ENCODE peak calls at places on chromosome 13, in five cellular contexts. One of them, this sample, is unnamed.

GRCh38 chr13:59801107-59801880 is 362.4 kb downstream of the DIAPH3 start:
- DNase-seq in left ventricle myocardium inferior: no peak
- DNase-seq in hepatocyte: no peak
- DNase-seq in heart right ventricle: no peak
- DNase-seq in CD8-positive, alpha-beta memory T cell: no peak
- DNase-seq in this sample: no peak

GRCh38 chr13:95641291-95641811 is 3.2 kb downstream of the DZIP1 start:
- DNase-seq in left ventricle myocardium inferior: no peak
- DNase-seq in hepatocyte: peak; percentile 10
- DNase-seq in heart right ventricle: no peak
- DNase-seq in CD8-positive, alpha-beta memory T cell: no peak
- DNase-seq in this sample: no peak

GRCh38 chr13:113064534-113065405 is 40.8 kb upstream of the F7 start:
- DNase-seq in left ventricle myocardium inferior: no peak
- DNase-seq in hepatocyte: no peak
- DNase-seq in heart right ventricle: no peak
- DNase-seq in CD8-positive, alpha-beta memory T cell: no peak
- DNase-seq in this sample: no peak

GRCh38 chr13:37407156-37407555 is 191.4 kb downstream of the POSTN start:
- DNase-seq in left ventricle myocardium inferior: no peak
- DNase-seq in hepatocyte: no peak
- DNase-seq in heart right ventricle: no peak
- DNase-seq in CD8-positive, alpha-beta memory T cell: no peak
- DNase-seq in this sample: no peak

GRCh38 chr13:20456737-20457136 is 68.9 kb downstream of the CRYL1 start:
- DNase-seq in left ventricle myocardium inferior: no peak
- DNase-seq in hepatocyte: no peak
- DNase-seq in heart right ventricle: no peak
- DNase-seq in CD8-positive, alpha-beta memory T cell: no peak
- DNase-seq in this sample: no peak

GRCh38 chr13:33057019-33057785 is 41.0 kb downstream of the KL start:
- DNase-seq in left ventricle myocardium inferior: no peak
- DNase-seq in hepatocyte: no peak
- DNase-seq in heart right ventricle: peak; percentile 20
- DNase-seq in CD8-positive, alpha-beta memory T cell: no peak
- DNase-seq in this sample: no peak

GRCh38 chr13:60572003-60572792 is 175.2 kb downstream of the TDRD3 start:
- DNase-seq in left ventricle myocardium inferior: no peak
- DNase-seq in hepatocyte: peak; percentile 18
- DNase-seq in heart right ventricle: no peak
- DNase-seq in CD8-positive, alpha-beta memory T cell: no peak
- DNase-seq in this sample: no peak

GRCh38 chr13:39037410-39037879 is 444 bp downstream of the PROSER1 start:
- DNase-seq in left ventricle myocardium inferior: no peak
- DNase-seq in hepatocyte: no peak
- DNase-seq in heart right ventricle: no peak
- DNase-seq in CD8-positive, alpha-beta memory T cell: no peak
- DNase-seq in this sample: no peak

GRCh38 chr13:113421673-113422270 is 31.5 kb downstream of the ADPRHL1 start:
- DNase-seq in left ventricle myocardium inferior: no peak
- DNase-seq in hepatocyte: peak; percentile 67
- DNase-seq in heart right ventricle: no peak
- DNase-seq in CD8-positive, alpha-beta memory T cell: no peak
- DNase-seq in this sample: no peak

GRCh38 chr13:49020940-49021548 is 45.3 kb downstream of the FNDC3A start:
- DNase-seq in left ventricle myocardium inferior: no peak
- DNase-seq in hepatocyte: no peak
- DNase-seq in heart right ventricle: no peak
- DNase-seq in CD8-positive, alpha-beta memory T cell: no peak
- DNase-seq in this sample: no peak

GRCh38 chr13:49022472-49023144 is 46.9 kb downstream of the FNDC3A start:
- DNase-seq in left ventricle myocardium inferior: no peak
- DNase-seq in hepatocyte: no peak
- DNase-seq in heart right ventricle: no peak
- DNase-seq in CD8-positive, alpha-beta memory T cell: no peak
- DNase-seq in this sample: no peak

GRCh38 chr13:49023441-49023840 is 47.7 kb downstream of the FNDC3A start:
- DNase-seq in left ventricle myocardium inferior: no peak
- DNase-seq in hepatocyte: no peak
- DNase-seq in heart right ventricle: no peak
- DNase-seq in CD8-positive, alpha-beta memory T cell: no peak
- DNase-seq in this sample: no peak

GRCh38 chr13:49020328-49020727 is 44.6 kb downstream of the FNDC3A start:
- DNase-seq in left ventricle myocardium inferior: no peak
- DNase-seq in hepatocyte: no peak
- DNase-seq in heart right ventricle: no peak
- DNase-seq in CD8-positive, alpha-beta memory T cell: no peak
- DNase-seq in this sample: no peak

DNA sequence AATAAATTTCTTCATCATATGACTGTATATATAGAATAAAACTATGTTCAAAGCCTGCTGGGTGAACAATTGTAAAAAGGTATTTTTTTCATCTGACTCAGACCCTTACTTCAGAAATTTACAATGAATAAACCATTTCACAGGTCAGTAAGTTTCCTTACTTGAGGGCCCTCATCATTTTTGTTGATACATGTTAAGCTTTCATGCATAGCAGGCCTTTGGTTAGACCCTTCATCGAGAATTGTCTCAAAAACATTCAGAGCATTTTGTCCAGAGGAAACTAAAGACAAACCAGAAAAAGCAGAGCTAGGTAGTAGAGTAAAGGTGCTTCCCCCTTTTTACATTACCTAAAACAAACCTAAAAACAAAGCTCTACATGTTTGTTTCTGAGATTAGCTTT is 46.2 kb downstream of the FNDC3A start:
- DNase-seq in left ventricle myocardium inferior: no peak
- DNase-seq in hepatocyte: no peak
- DNase-seq in heart right ventricle: no peak
- DNase-seq in CD8-positive, alpha-beta memory T cell: no peak
- DNase-seq in this sample: no peak
- H3K9me3 ChIP-seq in left ventricle myocardium inferior: peaks cover 28% of the 10 kb centered on the region
- H3K9me3 ChIP-seq in hepatocyte: peaks cover 3% of the 10 kb centered on the region
- H3K9me3 ChIP-seq in heart right ventricle: peaks cover 23% of the 10 kb centered on the region
- H3K9me3 ChIP-seq in CD8-positive, alpha-beta memory T cell: no peaks in the 10 kb centered on the region
- H3K9me3 ChIP-seq in this sample: no peaks in the 10 kb centered on the region

GRCh38 chr13:31499274-31499673 is 240.1 kb upstream of the RXFP2 start:
- DNase-seq in left ventricle myocardium inferior: no peak
- DNase-seq in hepatocyte: no peak
- DNase-seq in heart right ventricle: no peak
- DNase-seq in CD8-positive, alpha-beta memory T cell: no peak
- DNase-seq in this sample: no peak

GRCh38 chr13:31503626-31504025 is 235.7 kb upstream of the RXFP2 start:
- DNase-seq in left ventricle myocardium inferior: no peak
- DNase-seq in hepatocyte: no peak
- DNase-seq in heart right ventricle: no peak
- DNase-seq in CD8-positive, alpha-beta memory T cell: no peak
- DNase-seq in this sample: no peak

GRCh38 chr13:31504918-31505317 is 234.4 kb upstream of the RXFP2 start:
- DNase-seq in left ventricle myocardium inferior: no peak
- DNase-seq in hepatocyte: no peak
- DNase-seq in heart right ventricle: no peak
- DNase-seq in CD8-positive, alpha-beta memory T cell: no peak
- DNase-seq in this sample: no peak
- H3K9me3 ChIP-seq in left ventricle myocardium inferior: peaks cover 15% of the 10 kb centered on the region
- H3K9me3 ChIP-seq in hepatocyte: peaks cover 5% of the 10 kb centered on the region
- H3K9me3 ChIP-seq in heart right ventricle: peaks cover 17% of the 10 kb centered on the region
- H3K9me3 ChIP-seq in CD8-positive, alpha-beta memory T cell: no peaks in the 10 kb centered on the region
- H3K9me3 ChIP-seq in this sample: no peaks in the 10 kb centered on the region

GRCh38 chr13:48316826-48317510 is 13.4 kb downstream of the RB1 start:
- DNase-seq in left ventricle myocardium inferior: no peak
- DNase-seq in hepatocyte: no peak
- DNase-seq in heart right ventricle: no peak
- DNase-seq in CD8-positive, alpha-beta memory T cell: no peak
- DNase-seq in this sample: no peak

GRCh38 chr13:48319458-48320395 is 16.2 kb downstream of the RB1 start:
- DNase-seq in left ventricle myocardium inferior: no peak
- DNase-seq in hepatocyte: no peak
- DNase-seq in heart right ventricle: no peak
- DNase-seq in CD8-positive, alpha-beta memory T cell: peak; percentile 17
- DNase-seq in this sample: no peak

GRCh38 chr13:48317511-48317981 is 14.0 kb downstream of the RB1 start:
- DNase-seq in left ventricle myocardium inferior: peak; percentile 15
- DNase-seq in hepatocyte: no peak
- DNase-seq in heart right ventricle: no peak
- DNase-seq in CD8-positive, alpha-beta memory T cell: no peak
- DNase-seq in this sample: no peak

GRCh38 chr13:48318714-48319457 is 15.3 kb downstream of the RB1 start:
- DNase-seq in left ventricle myocardium inferior: no peak
- DNase-seq in hepatocyte: no peak
- DNase-seq in heart right ventricle: peak; percentile 19
- DNase-seq in CD8-positive, alpha-beta memory T cell: peak; percentile 15
- DNase-seq in this sample: no peak

DNA sequence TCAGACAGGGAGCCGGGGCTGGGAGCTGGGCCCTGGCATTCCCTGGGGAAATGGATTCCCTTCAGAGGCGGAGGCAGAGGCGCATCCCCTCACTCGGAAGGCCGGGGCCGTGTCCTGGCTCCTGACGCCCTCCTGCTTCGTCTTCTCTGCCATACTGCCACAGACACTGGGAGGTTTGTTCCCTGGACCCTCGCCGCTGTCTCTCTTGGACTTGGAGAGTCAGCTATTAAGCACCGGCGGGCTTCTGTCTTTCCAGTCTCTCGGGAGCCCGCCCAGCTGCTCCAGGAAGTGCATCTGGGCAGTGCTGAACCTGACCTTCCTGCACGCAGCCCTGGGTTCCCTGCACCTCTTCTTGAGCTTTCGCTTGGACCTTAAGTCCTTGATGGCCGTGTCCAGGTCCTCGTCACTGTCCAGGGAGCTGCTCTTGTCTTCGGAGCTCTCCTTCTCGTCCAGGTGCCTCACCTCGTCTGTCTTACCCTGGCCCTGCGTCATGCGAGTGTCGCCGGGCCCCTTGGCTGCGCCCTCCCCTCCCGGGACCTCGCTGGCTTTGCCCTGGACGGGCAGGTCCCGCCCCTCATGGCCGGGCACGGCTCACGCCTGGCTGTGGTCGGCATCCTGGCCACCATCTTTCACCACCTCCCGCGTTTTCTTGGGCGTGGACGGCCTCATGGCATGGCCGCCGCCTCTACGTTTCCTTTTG is 14.6 kb downstream of the RB1 start:
- DNase-seq in left ventricle myocardium inferior: peak; percentile 28
- DNase-seq in hepatocyte: no peak
- DNase-seq in heart right ventricle: peak; percentile 30
- DNase-seq in CD8-positive, alpha-beta memory T cell: peak; percentile 11
- DNase-seq in this sample: no peak
- H3K9me3 ChIP-seq in left ventricle myocardium inferior: peaks cover 23% of the 10 kb centered on the region
- H3K9me3 ChIP-seq in hepatocyte: no peaks in the 10 kb centered on the region
- H3K9me3 ChIP-seq in heart right ventricle: peaks cover 30% of the 10 kb centered on the region
- H3K9me3 ChIP-seq in CD8-positive, alpha-beta memory T cell: no peaks in the 10 kb centered on the region
- H3K9me3 ChIP-seq in this sample: no peaks in the 10 kb centered on the region

DNA sequence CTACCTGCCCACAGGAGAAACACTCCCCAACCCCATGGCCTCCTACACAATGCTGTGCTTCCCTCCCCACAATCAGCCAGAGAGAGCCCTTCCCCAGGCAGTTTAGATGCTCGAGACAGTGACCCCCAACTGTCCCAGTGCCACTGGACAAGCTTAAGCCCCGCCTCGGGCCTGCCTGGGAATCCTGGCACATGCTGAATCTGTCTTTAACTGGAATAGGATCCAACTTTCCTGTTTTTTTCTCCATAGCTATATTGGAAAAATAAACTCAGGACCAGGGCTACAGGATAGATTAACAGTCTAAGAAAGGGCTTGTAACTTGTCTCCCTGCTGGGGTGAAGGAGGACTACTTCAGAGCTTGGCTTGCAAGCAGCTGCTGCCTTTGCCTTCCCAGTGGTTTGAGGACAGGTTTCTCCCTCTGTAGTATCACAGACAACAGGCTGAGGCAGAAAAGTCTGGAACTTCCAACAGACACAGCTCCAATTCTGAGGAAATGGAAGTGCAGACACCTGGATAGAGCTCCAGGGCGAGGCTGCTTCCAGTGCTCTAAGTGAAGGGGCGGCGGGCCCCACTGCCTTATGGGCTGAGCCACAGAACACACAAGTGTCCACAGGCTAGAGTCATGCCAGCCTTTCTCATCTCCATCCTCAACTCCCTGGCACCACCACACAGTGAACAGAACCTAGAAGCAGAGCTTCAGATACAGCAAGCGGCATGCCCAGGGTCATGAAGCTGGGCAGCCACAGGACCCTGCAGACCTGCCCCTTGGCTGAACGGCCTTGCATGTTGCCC is 228.3 kb downstream of the TUBA3C start:
- DNase-seq in left ventricle myocardium inferior: no peak
- DNase-seq in hepatocyte: no peak
- DNase-seq in heart right ventricle: no peak
- DNase-seq in CD8-positive, alpha-beta memory T cell: no peak
- DNase-seq in this sample: no peak
- H3K9me3 ChIP-seq in left ventricle myocardium inferior: peaks cover 15% of the 10 kb centered on the region
- H3K9me3 ChIP-seq in hepatocyte: no peaks in the 10 kb centered on the region
- H3K9me3 ChIP-seq in heart right ventricle: peaks cover 14% of the 10 kb centered on the region
- H3K9me3 ChIP-seq in CD8-positive, alpha-beta memory T cell: no peaks in the 10 kb centered on the region
- H3K9me3 ChIP-seq in this sample: no peaks in the 10 kb centered on the region

GRCh38 chr13:29174093-29174492 is 354.0 kb downstream of the MTUS2 start:
- DNase-seq in left ventricle myocardium inferior: no peak
- DNase-seq in hepatocyte: no peak
- DNase-seq in heart right ventricle: no peak
- DNase-seq in CD8-positive, alpha-beta memory T cell: no peak
- DNase-seq in this sample: no peak
- H3K9me3 ChIP-seq in left ventricle myocardium inferior: no peaks in the 10 kb centered on the region
- H3K9me3 ChIP-seq in hepatocyte: no peaks in the 10 kb centered on the region
- H3K9me3 ChIP-seq in heart right ventricle: no peaks in the 10 kb centered on the region
- H3K9me3 ChIP-seq in CD8-positive, alpha-beta memory T cell: no peaks in the 10 kb centered on the region
- H3K9me3 ChIP-seq in this sample: no peaks in the 10 kb centered on the region

DNA sequence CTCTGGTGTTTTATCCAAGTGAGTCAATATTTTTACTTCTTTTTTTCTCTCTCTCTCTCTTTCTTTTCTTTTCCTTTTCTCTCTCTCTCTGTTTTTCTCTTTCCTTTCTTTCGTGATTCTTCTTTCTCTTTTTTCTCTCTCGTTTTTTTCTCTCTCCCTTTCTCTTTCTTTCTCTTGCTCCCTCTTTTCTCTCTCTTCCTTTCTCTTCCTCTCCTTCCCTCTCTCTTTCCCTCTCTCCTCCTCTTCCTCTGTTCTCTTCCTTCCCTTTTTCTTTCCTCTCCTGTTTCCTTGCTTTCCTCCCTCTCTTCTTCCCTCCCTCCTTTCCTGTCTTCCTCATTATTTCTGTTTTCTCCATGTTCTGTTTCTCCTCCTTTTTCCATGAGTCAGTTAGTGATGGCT is 641.5 kb downstream of the FGF9 start:
- DNase-seq in left ventricle myocardium inferior: no peak
- DNase-seq in hepatocyte: no peak
- DNase-seq in heart right ventricle: no peak
- DNase-seq in CD8-positive, alpha-beta memory T cell: no peak
- DNase-seq in this sample: no peak
- H3K9me3 ChIP-seq in left ventricle myocardium inferior: peaks cover 6% of the 10 kb centered on the region
- H3K9me3 ChIP-seq in hepatocyte: no peaks in the 10 kb centered on the region
- H3K9me3 ChIP-seq in heart right ventricle: peaks cover 14% of the 10 kb centered on the region
- H3K9me3 ChIP-seq in CD8-positive, alpha-beta memory T cell: no peaks in the 10 kb centered on the region
- H3K9me3 ChIP-seq in this sample: no peaks in the 10 kb centered on the region

GRCh38 chr13:111859361-111860105 is 207.4 kb upstream of the SOX1 start:
- DNase-seq in left ventricle myocardium inferior: no peak
- DNase-seq in hepatocyte: no peak
- DNase-seq in heart right ventricle: no peak
- DNase-seq in CD8-positive, alpha-beta memory T cell: no peak
- DNase-seq in this sample: no peak
- H3K9me3 ChIP-seq in left ventricle myocardium inferior: no peaks in the 10 kb centered on the region
- H3K9me3 ChIP-seq in hepatocyte: no peaks in the 10 kb centered on the region
- H3K9me3 ChIP-seq in heart right ventricle: peaks cover 11% of the 10 kb centered on the region
- H3K9me3 ChIP-seq in CD8-positive, alpha-beta memory T cell: no peaks in the 10 kb centered on the region
- H3K9me3 ChIP-seq in this sample: no peaks in the 10 kb centered on the region

This sample was measured in T-helper 17 cell.